ENCODE peak calls at places on chromosomes 6 and 20, in five cellular contexts. One of them, this sample, is unnamed.

GRCh38 chr6:106369739-106370138 is 9.2 kb downstream of the CRYBG1 start:
- DNase-seq in lung: no peak
- DNase-seq in tibial artery: no peak
- DNase-seq in CD8-positive, alpha-beta memory T cell: no peak
- DNase-seq in transverse colon: no peak
- DNase-seq in this sample: no peak

GRCh38 chr6:13767121-13767794 is 47.1 kb downstream of the MCUR1 start:
- DNase-seq in lung: no peak
- DNase-seq in tibial artery: peak
- DNase-seq in CD8-positive, alpha-beta memory T cell: peak
- DNase-seq in transverse colon: peak
- DNase-seq in this sample: no peak

GRCh38 chr6:90107721-90108364 is 188.8 kb downstream of the BACH2 start:
- DNase-seq in lung: no peak
- DNase-seq in tibial artery: no peak
- DNase-seq in CD8-positive, alpha-beta memory T cell: no peak
- DNase-seq in transverse colon: no peak
- DNase-seq in this sample: no peak

GRCh38 chr6:144990768-144991167 is 705.6 kb downstream of the UTRN start:
- DNase-seq in lung: no peak
- DNase-seq in tibial artery: no peak
- DNase-seq in CD8-positive, alpha-beta memory T cell: no peak
- DNase-seq in transverse colon: no peak
- DNase-seq in this sample: no peak

GRCh38 chr6:108097882-108098281 is 23.3 kb upstream of the OSTM1 start:
- DNase-seq in lung: no peak
- DNase-seq in tibial artery: no peak
- DNase-seq in CD8-positive, alpha-beta memory T cell: no peak
- DNase-seq in transverse colon: no peak
- DNase-seq in this sample: no peak

GRCh38 chr6:146595981-146596731 is 2.6 kb upstream of the ADGB start:
- DNase-seq in lung: no peak
- DNase-seq in tibial artery: peak
- DNase-seq in CD8-positive, alpha-beta memory T cell: no peak
- DNase-seq in transverse colon: no peak
- DNase-seq in this sample: no peak

GRCh38 chr20:24446811-24447210 is 22.6 kb upstream of the SYNDIG1 start:
- DNase-seq in lung: no peak
- DNase-seq in tibial artery: no peak
- DNase-seq in CD8-positive, alpha-beta memory T cell: no peak
- DNase-seq in transverse colon: no peak
- DNase-seq in this sample: no peak

GRCh38 chr6:26156105-26156849 is 69.0 kb downstream of the HFE start:
- DNase-seq in lung: peak
- DNase-seq in tibial artery: peak
- DNase-seq in CD8-positive, alpha-beta memory T cell: peak
- DNase-seq in transverse colon: peak
- DNase-seq in this sample: no peak

GRCh38 chr6:85404497-85405174 is 45.2 kb upstream of the NT5E start:
- DNase-seq in lung: no peak
- DNase-seq in tibial artery: no peak
- DNase-seq in CD8-positive, alpha-beta memory T cell: no peak
- DNase-seq in transverse colon: peak
- DNase-seq in this sample: no peak

GRCh38 chr6:130202782-130203181 is 20.0 kb downstream of the SAMD3 start:
- DNase-seq in lung: no peak
- DNase-seq in tibial artery: no peak
- DNase-seq in CD8-positive, alpha-beta memory T cell: no peak
- DNase-seq in transverse colon: peak
- DNase-seq in this sample: no peak

DNA sequence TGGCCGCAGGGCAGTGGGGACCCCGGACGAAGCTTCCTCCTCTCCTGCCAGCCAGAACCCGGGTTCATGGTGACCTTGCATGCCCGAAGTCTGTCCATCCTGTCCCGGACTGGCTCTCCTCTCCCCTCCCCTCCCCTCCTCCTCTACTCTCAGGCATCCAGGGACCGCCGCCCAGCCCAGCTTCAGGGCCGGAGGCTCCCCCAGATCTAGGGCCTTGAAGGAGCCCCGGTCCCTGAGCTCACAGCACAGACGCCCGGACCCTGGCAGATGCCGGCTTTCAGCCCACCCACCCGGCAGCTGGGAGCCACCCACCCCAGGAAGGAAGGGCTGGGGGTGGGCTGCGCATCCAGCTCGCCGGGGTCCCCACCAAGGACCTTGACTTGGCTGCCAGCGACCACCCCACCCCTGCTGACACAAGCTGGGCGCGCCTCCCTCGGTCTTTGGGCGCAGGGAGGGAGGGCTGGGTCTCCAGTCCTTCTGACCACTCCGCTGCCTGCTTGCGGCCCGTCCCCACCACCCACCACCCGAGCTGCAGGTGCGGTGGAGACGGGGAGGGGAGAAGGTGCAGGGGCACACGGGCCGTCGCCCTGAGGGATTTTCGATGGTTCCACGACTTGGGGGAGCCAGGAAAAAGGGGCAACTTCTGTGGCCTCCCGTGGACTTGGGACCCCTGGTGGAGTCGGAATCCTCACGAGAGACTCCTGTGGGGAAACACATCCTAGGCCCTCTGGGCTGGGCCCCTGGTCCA is 5.8 kb upstream of the ABHD16B start:
- DNase-seq in lung: no peak
- DNase-seq in tibial artery: no peak
- DNase-seq in CD8-positive, alpha-beta memory T cell: no peak
- DNase-seq in transverse colon: no peak
- DNase-seq in this sample: no peak
- H3K4me3 ChIP-seq in lung: no peak
- H3K4me3 ChIP-seq in tibial artery: no peak
- H3K4me3 ChIP-seq in CD8-positive, alpha-beta memory T cell: no peak
- H3K4me3 ChIP-seq in transverse colon: no peak
- H3K4me3 ChIP-seq in this sample: no peak

DNA sequence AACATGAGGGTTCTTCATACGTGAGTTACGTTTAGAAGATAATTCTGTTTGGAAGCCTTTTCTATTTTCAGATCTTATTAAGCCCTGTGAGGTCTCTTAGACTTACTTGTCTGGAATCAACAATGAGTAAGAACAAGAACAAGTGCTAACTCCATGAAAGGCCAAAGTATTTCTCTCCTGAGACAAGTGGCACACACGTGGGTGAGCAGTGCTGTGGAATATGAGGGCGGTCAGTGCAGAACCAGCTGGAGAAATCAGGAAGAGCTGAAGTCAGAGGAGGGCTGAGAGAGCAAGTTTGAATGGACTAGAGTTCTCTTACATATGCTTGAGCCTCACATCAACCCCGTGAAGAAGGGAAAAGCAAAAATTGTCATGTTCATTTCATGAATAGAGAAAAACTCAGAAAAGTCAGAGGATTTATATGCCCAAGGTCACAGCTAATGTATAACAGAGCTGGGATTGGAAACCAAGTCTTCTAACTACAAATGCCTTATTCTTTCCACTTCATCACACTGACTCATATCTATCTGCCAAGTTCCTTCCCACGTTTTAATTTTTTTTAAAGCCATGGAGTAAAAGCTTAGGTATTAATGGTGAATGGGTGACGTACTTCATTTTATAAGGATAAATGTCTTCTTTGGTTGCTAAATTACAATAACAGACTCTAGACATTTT is 201.3 kb upstream of the DTNBP1 start:
- DNase-seq in lung: no peak
- DNase-seq in tibial artery: no peak
- DNase-seq in CD8-positive, alpha-beta memory T cell: no peak
- DNase-seq in transverse colon: no peak
- DNase-seq in this sample: no peak
- H3K4me3 ChIP-seq in lung: no peak
- H3K4me3 ChIP-seq in tibial artery: no peak
- H3K4me3 ChIP-seq in CD8-positive, alpha-beta memory T cell: no peak
- H3K4me3 ChIP-seq in transverse colon: no peak
- H3K4me3 ChIP-seq in this sample: no peak

DNA sequence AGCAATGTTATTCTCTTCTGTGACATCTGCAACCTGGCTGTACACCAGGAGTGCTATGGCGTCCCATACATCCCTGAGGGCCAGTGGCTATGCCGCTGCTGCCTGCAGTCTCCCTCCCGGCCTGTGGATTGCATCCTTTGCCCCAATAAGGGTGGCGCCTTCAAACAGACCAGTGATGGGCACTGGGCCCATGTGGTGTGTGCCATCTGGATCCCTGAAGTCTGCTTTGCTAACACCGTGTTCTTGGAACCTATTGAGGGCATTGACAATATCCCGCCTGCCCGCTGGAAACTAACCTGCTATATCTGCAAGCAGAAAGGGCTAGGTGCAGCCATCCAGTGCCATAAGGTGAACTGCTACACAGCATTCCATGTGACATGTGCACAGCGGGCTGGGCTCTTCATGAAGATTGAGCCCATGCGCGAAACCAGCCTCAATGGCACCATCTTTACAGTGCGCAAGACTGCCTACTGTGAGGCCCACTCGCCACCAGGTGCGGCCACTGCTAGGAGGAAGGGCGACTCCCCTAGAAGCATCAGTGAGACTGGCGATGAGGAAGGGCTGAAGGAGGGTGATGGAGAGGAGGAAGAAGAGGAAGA is 4.6 kb downstream of the BRPF3 start:
- DNase-seq in lung: no peak
- DNase-seq in tibial artery: no peak
- DNase-seq in CD8-positive, alpha-beta memory T cell: no peak
- DNase-seq in transverse colon: no peak
- DNase-seq in this sample: no peak
- H3K4me3 ChIP-seq in lung: no peak
- H3K4me3 ChIP-seq in tibial artery: no peak
- H3K4me3 ChIP-seq in CD8-positive, alpha-beta memory T cell: peak
- H3K4me3 ChIP-seq in transverse colon: no peak
- H3K4me3 ChIP-seq in this sample: no peak

GRCh38 chr20:39107741-39108140 is 145.6 kb downstream of the DHX35 start:
- DNase-seq in lung: no peak
- DNase-seq in tibial artery: no peak
- DNase-seq in CD8-positive, alpha-beta memory T cell: no peak
- DNase-seq in transverse colon: no peak
- DNase-seq in this sample: no peak

GRCh38 chr20:39109933-39110818 is 148.0 kb downstream of the DHX35 start:
- DNase-seq in lung: no peak
- DNase-seq in tibial artery: no peak
- DNase-seq in CD8-positive, alpha-beta memory T cell: no peak
- DNase-seq in transverse colon: no peak
- DNase-seq in this sample: no peak

GRCh38 chr20:39106791-39107190 is 144.6 kb downstream of the DHX35 start:
- DNase-seq in lung: no peak
- DNase-seq in tibial artery: no peak
- DNase-seq in CD8-positive, alpha-beta memory T cell: no peak
- DNase-seq in transverse colon: no peak
- DNase-seq in this sample: no peak

GRCh38 chr20:39110819-39111136 is 148.6 kb downstream of the DHX35 start:
- DNase-seq in lung: no peak
- DNase-seq in tibial artery: no peak
- DNase-seq in CD8-positive, alpha-beta memory T cell: no peak
- DNase-seq in transverse colon: no peak
- DNase-seq in this sample: no peak

GRCh38 chr20:39108746-39109145 is 146.6 kb downstream of the DHX35 start:
- DNase-seq in lung: no peak
- DNase-seq in tibial artery: no peak
- DNase-seq in CD8-positive, alpha-beta memory T cell: no peak
- DNase-seq in transverse colon: no peak
- DNase-seq in this sample: no peak
- H3K4me3 ChIP-seq in lung: no peak
- H3K4me3 ChIP-seq in tibial artery: no peak
- H3K4me3 ChIP-seq in CD8-positive, alpha-beta memory T cell: no peak
- H3K4me3 ChIP-seq in transverse colon: no peak
- H3K4me3 ChIP-seq in this sample: no peak

GRCh38 chr20:10672579-10673127 is 1.1 kb downstream of the JAG1 start:
- DNase-seq in lung: peak
- DNase-seq in tibial artery: peak
- DNase-seq in CD8-positive, alpha-beta memory T cell: no peak
- DNase-seq in transverse colon: peak
- DNase-seq in this sample: no peak
- H3K4me3 ChIP-seq in lung: peak
- H3K4me3 ChIP-seq in tibial artery: peak
- H3K4me3 ChIP-seq in CD8-positive, alpha-beta memory T cell: no peak
- H3K4me3 ChIP-seq in transverse colon: peak
- H3K4me3 ChIP-seq in this sample: peak